ENCODE peak calls at places on chromosomes 13 and 19, in seven cellular contexts. M is CD4-positive, alpha-beta T cell; U is stimulated activated CD4-positive, alpha-beta T cell treated with anti-CD3 and anti-CD28 coated beads, Interleukin-15, amount 100 ng/mL, for 1 hour; J is T-helper 1 cell; O is uterus; R is head of caudate nucleus; P is GM19239. A is an unnamed sample.
A peak's percentile ranks its signal among the peaks of the same experiment; 100 is the strongest.

GRCh38 chr19:7541828-7542443 is 6.4 kb downstream of the PNPLA6 start:
- DNase-seq in M (no peak), U (no peak), J (no peak), O (no peak), R (no peak), P (no peak), A (no peak)

GRCh38 chr13:95524270-95524901 is 28.1 kb upstream of the CLDN10 start:
- DNase-seq in M (no peak), U (no peak), J (no peak), O (no peak), R (no peak), P (no peak), A (no peak)

GRCh38 chr19:52535831-52536800 is 8.6 kb downstream of the ZNF808 start:
- DNase-seq in M (peak; percentile 84), U (peak; percentile 90), J (peak; percentile 92), O (peak; percentile 87), R (peak; percentile 89), P (peak; percentile 3), A (peak; percentile 92)

GRCh38 chr19:36115453-36116343 is at the start of gene TBCB:
- DNase-seq in M (peak; percentile 88), U (peak; percentile 90), J (no peak), O (no peak), R (no peak), P (peak; percentile 72), A (peak; percentile 92)

GRCh38 chr13:49587311-49587847 is 2.0 kb upstream of the RCBTB1 start:
- DNase-seq in M (no peak), U (no peak), J (no peak), O (no peak), R (no peak), P (no peak), A (no peak)

GRCh38 chr19:29645911-29646310 is 19.4 kb upstream of the PLEKHF1 start:
- DNase-seq in M (no peak), U (no peak), J (no peak), O (peak; percentile 47), R (no peak), P (no peak), A (no peak)

GRCh38 chr19:11324079-11324661 is 15.3 kb downstream of the RAB3D start:
- DNase-seq in M (no peak), U (no peak), J (peak; percentile 93), O (peak; percentile 81), R (peak; percentile 73), P (peak; percentile 42), A (no peak)

GRCh38 chr19:38417544-38418506 is 8.2 kb downstream of the RASGRP4 start:
- DNase-seq in M (peak; percentile 15), U (peak; percentile 47), J (peak; percentile 89), O (no peak), R (peak; percentile 22), P (peak; percentile 68), A (peak; percentile 33)

GRCh38 chr19:41327499-41328156 is 17.7 kb downstream of the CCDC97 start:
- DNase-seq in M (peak; percentile 83), U (peak; percentile 75), J (peak; percentile 91), O (no peak), R (no peak), P (peak; percentile 93), A (peak; percentile 95)

GRCh38 chr19:35021596-35021995 is 8.7 kb upstream of the SCN1B start:
- DNase-seq in M (no peak), U (no peak), J (no peak), O (no peak), R (no peak), P (no peak), A (no peak)

GRCh38 chr19:1901940-1902404 is 3.2 kb upstream of the ADAT3 start:
- DNase-seq in M (no peak), U (no peak), J (no peak), O (no peak), R (peak; percentile 29), P (no peak), A (no peak)

GRCh38 chr19:15536350-15536749 is 28.0 kb downstream of the CYP4F22 start:
- DNase-seq in M (no peak), U (no peak), J (no peak), O (no peak), R (no peak), P (no peak), A (no peak)

GRCh38 chr13:113216165-113217056 is 7.0 kb downstream of the CUL4A start:
- DNase-seq in M (no peak), U (no peak), J (no peak), O (no peak), R (peak; percentile 49), P (no peak), A (no peak)